ENCODE peak calls at places on chromosomes 4 and X, in six cellular contexts. Q is endothelial cell of umbilical vein, J is A549, I is IMR-90, O is heart left ventricle, G is adrenal gland. F is an unnamed sample.

GRCh38 chr4:83139514-83140156 is 25.1 kb upstream of the PLAC8 start:
- DNase-seq in Q (no peak), J (no peak), I (no peak), O (no peak), G (no peak), F (no peak)

GRCh38 chr4:138897818-138898226 is 117.8 kb upstream of the NOCT start:
- DNase-seq in Q (no peak), J (peak; percentile 53), I (peak; percentile 94), O (no peak), G (no peak), F (no peak)

GRCh38 chr4:180486342-180486741 is 1756.9 kb upstream of the TENM3 start:
- DNase-seq in Q (no peak), J (no peak), I (no peak), O (no peak), G (no peak), F (no peak)

GRCh38 chr4:16608123-16608522 is 290.3 kb downstream of the LDB2 start:
- DNase-seq in Q (peak; percentile 34), J (no peak), I (peak; percentile 16), O (no peak), G (no peak), F (no peak)

GRCh38 chr4:143406523-143406922 is 69.8 kb downstream of the GAB1 start:
- DNase-seq in Q (peak; percentile 94), J (no peak), I (no peak), O (peak; percentile 69), G (peak; percentile 85), F (peak; percentile 39)

GRCh38 chrX:56232221-56233082 is at the start of gene KLF8:
- DNase-seq in Q (no peak), J (no peak), I (no peak), O (peak; percentile 50), G (peak; percentile 41), F (peak; percentile 73)

GRCh38 chr4:112270643-112271484 is 14.8 kb downstream of the TIFA start:
- DNase-seq in Q (no peak), J (no peak), I (peak; percentile 93), O (no peak), G (no peak), F (no peak)

GRCh38 chr4:89111833-89112563 is 665 bp downstream of the TIGD2 start:
- DNase-seq in Q (peak; percentile 12), J (peak; percentile 69), I (peak; percentile 95), O (no peak), G (peak; percentile 32), F (no peak)

GRCh38 chr4:87046111-87046510 is 111.3 kb downstream of the AFF1 start:
- DNase-seq in Q (peak; percentile 92), J (no peak), I (peak; percentile 12), O (no peak), G (no peak), F (no peak)

GRCh38 chr4:39559641-39560040 is 32.4 kb upstream of the UGDH start:
- DNase-seq in Q (no peak), J (peak; percentile 18), I (no peak), O (no peak), G (no peak), F (no peak)

GRCh38 chr4:25439913-25440477 is 62.9 kb downstream of the ANAPC4 start:
- DNase-seq in Q (peak; percentile 71), J (peak; percentile 58), I (peak; percentile 68), O (peak; percentile 38), G (peak; percentile 85), F (peak; percentile 50)

GRCh38 chr4:71006203-71006907 is 12.9 kb downstream of the DCK start:
- DNase-seq in Q (no peak), J (no peak), I (no peak), O (no peak), G (no peak), F (no peak)

GRCh38 chr4:150591284-150591874 is 9.4 kb downstream of the MAB21L2 start:
- DNase-seq in Q (no peak), J (peak; percentile 15), I (no peak), O (no peak), G (no peak), F (no peak)

GRCh38 chrX:150032742-150033141 is 94.5 kb upstream of the EOLA2 start:
- DNase-seq in Q (peak; percentile 40), J (peak; percentile 42), I (peak; percentile 81), O (no peak), G (no peak), F (no peak)

GRCh38 chrX:20530319-20530979 is 263.7 kb upstream of the RPS6KA3 start:
- DNase-seq in Q (peak; percentile 41), J (peak; percentile 66), I (peak; percentile 64), O (peak; percentile 31), G (peak; percentile 78), F (peak; percentile 40)

GRCh38 chr4:143358923-143359694 is 22.4 kb downstream of the GAB1 start:
- DNase-seq in Q (peak; percentile 96), J (peak; percentile 12), I (peak; percentile 93), O (peak; percentile 30), G (no peak), F (no peak)

GRCh38 chr4:680091-680490 is 5.7 kb downstream of the MYL5 start:
- DNase-seq in Q (no peak), J (no peak), I (no peak), O (no peak), G (no peak), F (no peak)

GRCh38 chr4:7046971-7047370 is 3.8 kb downstream of the TADA2B start:
- DNase-seq in Q (no peak), J (no peak), I (no peak), O (no peak), G (no peak), F (no peak)

GRCh38 chr4:25861951-25862410 is 807 bp downstream of the SEL1L3 start:
- DNase-seq in Q (no peak), J (peak; percentile 32), I (peak; percentile 40), O (no peak), G (peak; percentile 38), F (no peak)

GRCh38 chr4:151736367-151736766 is 24.4 kb downstream of the GATB start:
- DNase-seq in Q (no peak), J (no peak), I (no peak), O (no peak), G (no peak), F (no peak)

GRCh38 chrX:107724653-107725052 is 50.9 kb downstream of the TSC22D3 start:
- DNase-seq in Q (no peak), J (no peak), I (no peak), O (no peak), G (no peak), F (no peak)

GRCh38 chrX:45669715-45670360 is 469.2 kb upstream of the DIPK2B start:
- DNase-seq in Q (no peak), J (no peak), I (peak; percentile 38), O (no peak), G (no peak), F (no peak)

GRCh38 chrX:18702362-18703195 is 4.9 kb upstream of the PPEF1 start:
- DNase-seq in Q (peak; percentile 67), J (peak; percentile 97), I (peak; percentile 70), O (no peak), G (no peak), F (no peak)

GRCh38 chr4:40629401-40630334 is at the start of gene RBM47:
- DNase-seq in Q (peak; percentile 6), J (peak; percentile 76), I (peak; percentile 40), O (peak; percentile 51), G (peak; percentile 86), F (peak; percentile 14)
- TF ChIP-seq POLR2A in Q (no peak), J (peak; percentile 47), I (no peak), O (no peak), G (peak; percentile 92), F (peak; percentile 21)

GRCh38 chrX:53795583-53795982 is 109.1 kb upstream of the HUWE1 start:
- DNase-seq in Q (no peak), J (peak; percentile 10), I (peak; percentile 3), O (no peak), G (no peak), F (no peak)
- H3K27ac ChIP-seq in Q (no peak overlapping the region), J (no peak overlapping the region), I (no peak overlapping the region), O (no peak overlapping the region), G (no peak overlapping the region), F (no peak overlapping the region)

GRCh38 chr4:141080668-141081067 is 52.6 kb downstream of the RNF150 start:
- DNase-seq in Q (no peak), J (no peak), I (no peak), O (no peak), G (no peak), F (no peak)
- H3K4me1 ChIP-seq in Q (no peaks in the 10 kb centered on the region), J (no peaks in the 10 kb centered on the region), I (peaks cover 1% of the 10 kb centered on the region), O (peaks cover 69% of the 10 kb centered on the region), G (peaks cover 30% of the 10 kb centered on the region), F (no peaks in the 10 kb centered on the region)

GRCh38 chr4:188455353-188455752 is 316.1 kb downstream of the TRIML1 start:
- DNase-seq in Q (no peak), J (no peak), I (no peak), O (no peak), G (no peak), F (no peak)
- TF ChIP-seq POLR2A in Q (no peak), J (no peak), I (no peak), O (no peak), G (no peak), F (no peak)

DNA sequence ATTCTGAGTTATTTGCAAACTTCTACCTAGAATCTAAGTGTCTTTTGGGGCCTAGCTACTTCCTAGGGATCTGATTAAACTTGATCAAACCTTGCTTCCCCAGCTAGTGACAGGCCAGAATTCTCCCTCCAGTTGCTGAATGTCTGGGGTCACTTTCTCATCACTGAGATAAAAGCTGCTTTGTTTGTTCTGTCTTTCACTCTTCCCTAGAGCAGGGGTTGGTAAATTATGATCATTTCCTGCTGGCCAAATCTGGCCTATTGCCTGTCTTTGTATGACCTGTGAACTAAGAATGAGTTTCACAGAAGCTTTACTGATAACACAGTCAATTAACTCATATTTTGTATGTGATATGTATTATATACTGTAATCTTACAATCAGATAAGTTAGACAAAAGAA is 157.8 kb upstream of the AADAT start:
- DNase-seq in Q (no peak), J (no peak), I (no peak), O (no peak), G (no peak), F (no peak)
- H3K27ac ChIP-seq in Q (no peak overlapping the region), J (no peak overlapping the region), I (no peak overlapping the region), O (no peak overlapping the region), G (no peak overlapping the region), F (no peak overlapping the region)